ENCODE peak calls at places on chromosome 21, in eight cellular contexts. W is WTC11, M is HCT116, X is H1, A is HepG2, O is GM12878, U is SK-N-SH, E is K562. Y is an unnamed sample.

GRCh38 chr21:44259082-44259705 is 2.5 kb downstream of the DNMT3L start:
- DNase-seq in E (no peak), W (no peak), X (no peak), U (no peak), A (no peak), M (no peak), O (no peak), Y (no peak)

GRCh38 chr21:29486306-29486705 is 187.6 kb downstream of the BACH1 start:
- DNase-seq in U (no peak), W (no peak), X (no peak), A (no peak), E (no peak), O (no peak), M (no peak), Y (no peak)

GRCh38 chr21:37835512-37835911 is 80.7 kb downstream of the KCNJ6 start:
- DNase-seq in W (no peak), A (no peak), O (no peak), X (no peak), M (no peak), U (no peak), E (no peak), Y (no peak)

GRCh38 chr21:42997053-42997452 is 22.7 kb downstream of the PKNOX1 start:
- DNase-seq in X (no peak), U (no peak), W (no peak), A (no peak), E (no peak), M (no peak), O (no peak), Y (no peak)

GRCh38 chr21:42496839-42497202 is 797 bp upstream of the RSPH1 start:
- DNase-seq in A (no peak), U (peak; percentile 46), X (no peak), W (peak; percentile 34), M (no peak), O (no peak), E (no peak), Y (peak; percentile 9)

GRCh38 chr21:36454706-36455105 is 25.2 kb downstream of the CLDN14 start:
- DNase-seq in W (no peak), U (no peak), A (no peak), O (no peak), M (no peak), E (no peak), X (no peak), Y (no peak)

GRCh38 chr21:42539931-42540343 is 26.3 kb downstream of the SLC37A1 start:
- DNase-seq in M (no peak), U (no peak), W (peak; percentile 68), X (peak; percentile 70), E (peak; percentile 81), A (no peak), O (no peak), Y (no peak)

GRCh38 chr21:38380391-38381137 is 117.7 kb downstream of the ERG start:
- DNase-seq in A (no peak), X (no peak), U (peak; percentile 40), W (no peak), O (no peak), E (no peak), M (no peak), Y (peak; percentile 4)

GRCh38 chr21:25967566-25968438 is 202.8 kb downstream of the APP start:
- DNase-seq in E (no peak), M (no peak), O (peak; percentile 44), W (no peak), X (no peak), U (no peak), A (no peak), Y (no peak)

GRCh38 chr21:43740497-43741156 is 21.7 kb downstream of the PDXK start:
- DNase-seq in O (no peak), X (peak; percentile 69), W (peak; percentile 63), U (peak; percentile 89), M (no peak), A (no peak), E (no peak), Y (peak; percentile 83)

GRCh38 chr21:15037894-15038293 is 26.9 kb downstream of the NRIP1 start:
- DNase-seq in W (no peak), O (no peak), A (no peak), X (no peak), M (no peak), U (no peak), E (no peak), Y (no peak)

GRCh38 chr21:38743772-38744529 is 61.8 kb upstream of the ETS2 start:
- DNase-seq in M (no peak), E (no peak), O (no peak), U (no peak), X (no peak), W (no peak), A (no peak), Y (no peak)

GRCh38 chr21:41951876-41952567 is 1.8 kb downstream of the C2CD2 start:
- DNase-seq in U (no peak), E (no peak), W (no peak), M (no peak), O (no peak), A (no peak), X (no peak), Y (no peak)

GRCh38 chr21:38824124-38824822 is 18.5 kb downstream of the ETS2 start:
- DNase-seq in W (no peak), M (no peak), O (no peak), U (no peak), E (no peak), A (peak; percentile 95), X (peak; percentile 33), Y (no peak)

GRCh38 chr21:38760017-38760761 is 45.5 kb upstream of the ETS2 start:
- DNase-seq in W (no peak), O (no peak), M (no peak), A (no peak), E (peak; percentile 16), X (no peak), U (no peak), Y (no peak)

GRCh38 chr21:45080639-45081414 is 6.4 kb downstream of the ADARB1 start:
- DNase-seq in X (no peak), A (no peak), E (no peak), U (no peak), O (no peak), M (no peak), W (no peak), Y (no peak)

GRCh38 chr21:16418663-16419062 is 688.9 kb downstream of the USP25 start:
- DNase-seq in O (no peak), X (no peak), E (no peak), W (no peak), M (no peak), A (no peak), U (no peak), Y (no peak)

GRCh38 chr21:16422702-16423101 is 692.9 kb downstream of the USP25 start:
- DNase-seq in E (no peak), X (no peak), U (no peak), W (no peak), M (no peak), O (no peak), A (no peak), Y (no peak)

GRCh38 chr21:16418211-16418610 is 688.4 kb downstream of the USP25 start:
- DNase-seq in U (no peak), M (no peak), X (no peak), E (no peak), A (no peak), O (no peak), W (no peak), Y (no peak)

GRCh38 chr21:16420086-16420724 is 690.4 kb downstream of the USP25 start:
- DNase-seq in M (no peak), A (peak; percentile 9), E (no peak), U (peak; percentile 7), X (no peak), O (no peak), W (no peak), Y (no peak)

GRCh38 chr21:16419188-16419874 is 689.5 kb downstream of the USP25 start:
- DNase-seq in A (peak; percentile 12), E (no peak), M (no peak), O (no peak), X (no peak), W (no peak), U (peak; percentile 59), Y (no peak)
- TF ChIP-seq MAX in A (no peak), E (no peak), M (no peak), O (no peak), X (no peak), W (no peak), U (no peak), Y (no peak)

DNA sequence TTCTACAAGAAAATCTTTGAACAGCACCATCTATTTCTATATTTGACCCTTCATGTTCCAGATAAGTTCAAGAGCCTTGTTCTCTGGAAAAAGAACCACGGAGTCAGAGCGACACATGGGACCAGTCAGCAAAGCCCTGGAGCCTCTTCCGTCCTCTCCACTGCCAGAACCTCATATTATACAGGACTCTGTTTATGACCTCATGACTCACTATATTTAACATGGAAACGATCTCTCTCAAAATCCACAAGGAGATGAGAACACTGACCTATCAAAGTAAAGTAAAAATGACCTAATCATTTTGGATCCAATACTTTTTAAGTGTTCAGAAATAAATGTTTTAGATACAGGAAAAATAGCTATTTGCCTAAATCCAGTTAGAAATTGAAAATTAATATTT is 124.6 kb upstream of the KRTAP19-8 start:
- DNase-seq in X (no peak), A (no peak), E (no peak), W (no peak), O (no peak), M (no peak), U (peak; percentile 50), Y (no peak)
- TF ChIP-seq MAX in X (no peak), A (no peak), E (no peak), W (no peak), O (no peak), M (no peak), U (no peak), Y (no peak)

DNA sequence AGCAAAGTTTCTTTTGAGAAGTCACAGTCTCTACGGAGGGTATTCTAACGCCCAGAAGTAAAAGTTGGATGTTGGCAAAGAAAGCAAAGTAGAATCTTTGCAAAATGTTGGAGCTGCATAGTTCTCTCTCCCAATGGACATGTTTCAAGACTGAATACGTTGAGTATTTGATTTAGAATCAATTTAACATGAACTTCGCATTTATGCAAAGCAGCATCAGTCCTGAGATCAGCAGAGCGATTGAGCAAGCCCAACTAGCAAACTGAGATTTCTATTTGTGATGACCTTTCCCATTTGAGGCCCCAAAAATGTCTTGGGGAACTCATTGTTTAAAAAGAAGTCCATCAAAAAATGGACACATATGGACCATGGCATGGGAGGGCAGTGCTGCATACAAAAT is 8.0 kb downstream of the RUNX1 start:
- DNase-seq in U (no peak), A (no peak), O (no peak), M (no peak), E (no peak), W (no peak), X (no peak), Y (no peak)
- TF ChIP-seq MAX in U (no peak), A (no peak), O (no peak), M (no peak), E (no peak), W (no peak), X (no peak), Y (no peak)

GRCh38 chr21:46227811-46228344 is 696 bp downstream of the LSS start:
- DNase-seq in W (no peak), M (no peak), A (no peak), E (peak; percentile 37), X (no peak), U (no peak), O (no peak), Y (no peak)
- TF ChIP-seq MAX in W (no peak), M (no peak), A (no peak), E (no peak), X (no peak), U (no peak), O (no peak), Y (no peak)